ENCODE peak calls at places on chromosomes 6 and 20, in five cellular contexts. Y, Z, Q, M and E are unnamed samples.

GRCh38 chr6:30940361-30941001 is at the start of gene MUCL3:
- DNase-seq in Z (no peak), Q (peak; percentile 37), Y (no peak), M (no peak), E (peak; percentile 74)

GRCh38 chr6:74705451-74705850 is 500.4 kb downstream of the COL12A1 start:
- DNase-seq in M (no peak), Z (no peak), Y (no peak), Q (no peak), E (no peak)

GRCh38 chr6:137020771-137021170 is 24.0 kb downstream of the IL20RA start:
- DNase-seq in M (no peak), Y (no peak), Q (no peak), Z (no peak), E (no peak)

GRCh38 chr6:43009124-43009523 is 4.6 kb downstream of the MEA1 start:
- DNase-seq in Y (no peak), Q (no peak), M (peak; percentile 25), Z (peak; percentile 62), E (peak; percentile 42)

GRCh38 chr6:107666084-107666981 is 157.8 kb downstream of the SCML4 start:
- DNase-seq in Z (no peak), Y (no peak), M (peak; percentile 73), Q (no peak), E (no peak)

GRCh38 chr6:114783083-114783482 is 440.3 kb upstream of the HS3ST5 start:
- DNase-seq in Z (peak; percentile 52), M (no peak), Y (no peak), Q (no peak), E (no peak)

GRCh38 chr6:160931378-160932343 is 59.9 kb upstream of the MAP3K4 start:
- DNase-seq in Y (no peak), Z (peak; percentile 36), Q (no peak), M (no peak), E (no peak)

GRCh38 chr6:145887969-145888368 is 73.4 kb upstream of the FBXO30 start:
- DNase-seq in M (no peak), Z (peak; percentile 8), Q (no peak), Y (no peak), E (no peak)

GRCh38 chr20:48387675-48388074 is 440.1 kb downstream of the PREX1 start:
- DNase-seq in Q (no peak), Z (no peak), M (no peak), Y (no peak), E (no peak)

GRCh38 chr6:137926207-137926731 is 59.2 kb downstream of the TNFAIP3 start:
- DNase-seq in Z (peak; percentile 93), Q (no peak), Y (no peak), M (no peak), E (peak; percentile 43)

GRCh38 chr6:36095497-36096391 is 34.6 kb upstream of the MAPK13 start:
- DNase-seq in Q (peak; percentile 74), Y (no peak), Z (no peak), M (no peak), E (peak; percentile 98)

GRCh38 chr6:35503534-35503933 is 6.7 kb upstream of the TEAD3 start:
- DNase-seq in M (peak; percentile 36), Q (no peak), Z (no peak), Y (no peak), E (no peak)

GRCh38 chr6:68086199-68086598 is 548.9 kb upstream of the ADGRB3 start:
- DNase-seq in M (no peak), Z (no peak), Y (no peak), Q (no peak), E (no peak)

GRCh38 chr6:11584264-11584663 is 46.7 kb downstream of the TMEM170B start:
- DNase-seq in M (no peak), Q (no peak), Z (peak; percentile 68), Y (no peak), E (no peak)

GRCh38 chr6:152905551-152906299 is 77.1 kb downstream of the FBXO5 start:
- DNase-seq in Y (no peak), Q (no peak), M (no peak), Z (no peak), E (no peak)

GRCh38 chr20:3632311-3633004 is 30.7 kb downstream of the GFRA4 start:
- DNase-seq in Z (no peak), Y (no peak), Q (no peak), M (no peak), E (peak; percentile 24)

GRCh38 chr6:132961610-132962009 is 147.2 kb downstream of the RPS12 start:
- DNase-seq in Z (peak; percentile 41), Y (no peak), M (no peak), Q (no peak), E (no peak)

GRCh38 chr6:45532626-45533258 is 155.0 kb upstream of the SUPT3H start:
- DNase-seq in Z (no peak), M (peak; percentile 24), Y (no peak), Q (no peak), E (no peak)

GRCh38 chr6:130978660-130979396 is 84.2 kb downstream of the EPB41L2 start:
- DNase-seq in Z (no peak), M (no peak), Q (no peak), Y (no peak), E (no peak)

GRCh38 chr6:87945966-87946365 is 101.7 kb upstream of the SPACA1 start:
- DNase-seq in Z (no peak), Y (no peak), Q (no peak), M (no peak), E (no peak)

GRCh38 chr6:119384444-119384843 is 34.9 kb upstream of the MAN1A1 start:
- DNase-seq in Z (no peak), Y (no peak), M (no peak), Q (no peak), E (no peak)

GRCh38 chr20:34705008-34705382 is 851 bp downstream of the TP53INP2 start:
- DNase-seq in Z (no peak), M (no peak), Q (no peak), Y (no peak), E (no peak)

GRCh38 chr6:34496103-34496685 is 30.3 kb downstream of the PACSIN1 start:
- DNase-seq in M (no peak), Y (no peak), Q (no peak), Z (no peak), E (no peak)

GRCh38 chr6:35368038-35368887 is 25.9 kb downstream of the PPARD start:
- DNase-seq in Y (no peak), Q (no peak), M (no peak), Z (no peak), E (peak; percentile 31)

GRCh38 chr6:24930386-24930785 is 5.4 kb downstream of the RIPOR2 start:
- DNase-seq in Y (no peak), Z (no peak), M (peak; percentile 11), Q (no peak), E (no peak)

GRCh38 chr6:126195625-126196236 is 144.2 kb upstream of the CENPW start:
- DNase-seq in Q (no peak), M (no peak), Y (no peak), Z (peak; percentile 18), E (no peak)

GRCh38 chr6:42104095-42104806 is 38.2 kb downstream of the C6orf132 start:
- DNase-seq in M (no peak), Q (peak; percentile 70), Z (peak; percentile 88), Y (no peak), E (no peak)

GRCh38 chr6:168192901-168193815 is 114.1 kb upstream of the FRMD1 start:
- DNase-seq in Y (peak; percentile 96), M (no peak), Q (no peak), Z (no peak), E (no peak)

GRCh38 chr6:168192195-168192900 is 113.3 kb upstream of the FRMD1 start:
- DNase-seq in Q (no peak), Z (no peak), Y (no peak), M (peak; percentile 22), E (no peak)

GRCh38 chr6:168189679-168190405 is 110.8 kb upstream of the FRMD1 start:
- DNase-seq in Z (no peak), Q (no peak), Y (peak; percentile 77), M (no peak), E (no peak)

GRCh38 chr6:168188974-168189678 is 110.1 kb upstream of the FRMD1 start:
- DNase-seq in Y (peak; percentile 90), Q (no peak), Z (no peak), M (no peak), E (no peak)

GRCh38 chr6:168190646-168191443 is 111.8 kb upstream of the FRMD1 start:
- DNase-seq in Y (peak; percentile 72), Z (no peak), Q (no peak), M (no peak), E (no peak)
- H3K27me3 ChIP-seq in Y (no peaks in the 10 kb centered on the region), Z (no peaks in the 10 kb centered on the region), Q (no peaks in the 10 kb centered on the region), M (peaks cover 5% of the 10 kb centered on the region), E (no peaks in the 10 kb centered on the region)

GRCh38 chr20:24993337-24994185 is 1.0 kb upstream of the APMAP start:
- DNase-seq in Z (no peak), M (no peak), Q (no peak), Y (no peak), E (peak; percentile 54)

GRCh38 chr20:24992420-24993205 is at the start of gene APMAP:
- DNase-seq in M (peak; percentile 93), Y (peak; percentile 97), Z (peak; percentile 95), Q (peak; percentile 97), E (peak; percentile 95)

GRCh38 chr20:24990810-24991252 is 1.7 kb downstream of the APMAP start:
- DNase-seq in Y (no peak), Z (peak; percentile 59), M (no peak), Q (no peak), E (no peak)

GRCh38 chr20:24994186-24994465 is 1.6 kb upstream of the APMAP start:
- DNase-seq in Q (no peak), M (no peak), Z (no peak), Y (no peak), E (no peak)

GRCh38 chr20:24991897-24992419 is 593 bp downstream of the APMAP start:
- DNase-seq in Z (peak; percentile 30), Q (peak; percentile 51), Y (peak; percentile 84), M (peak; percentile 43), E (peak; percentile 38)
- H3K4me1 ChIP-seq in Z (no peaks in the 10 kb centered on the region), Q (peaks cover 21% of the 10 kb centered on the region), Y (peaks cover 40% of the 10 kb centered on the region), M (peaks cover 20% of the 10 kb centered on the region), E (peaks cover 11% of the 10 kb centered on the region)

DNA sequence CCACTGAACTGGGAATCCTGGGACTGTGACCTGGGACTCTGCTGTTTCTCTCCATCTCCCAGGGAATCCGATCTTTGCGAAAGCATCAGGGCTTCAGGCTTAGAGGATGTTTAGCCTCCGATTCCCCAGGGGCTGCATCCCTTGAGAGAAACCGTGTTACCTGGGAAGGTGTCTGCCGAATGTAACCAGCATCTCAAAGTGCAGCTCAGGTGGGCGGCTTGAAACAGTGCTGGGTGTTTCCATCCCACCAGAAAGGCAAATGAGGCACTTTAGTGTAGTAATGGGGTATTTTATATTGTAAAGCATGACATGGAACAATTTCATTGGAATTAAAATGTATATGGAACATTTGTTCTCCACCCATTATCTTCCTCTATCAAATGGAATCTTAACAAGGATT is 15.2 kb downstream of the CDH4 start:
- DNase-seq in Y (no peak), Q (no peak), Z (no peak), M (no peak), E (no peak)
- H3K27me3 ChIP-seq in Y (no peaks in the 10 kb centered on the region), Q (peaks cover 3% of the 10 kb centered on the region), Z (no peaks in the 10 kb centered on the region), M (peaks cover 23% of the 10 kb centered on the region), E (no peaks in the 10 kb centered on the region)

GRCh38 chr20:32674362-32674789 is 635 bp upstream of the C20orf203 start:
- DNase-seq in Q (peak; percentile 60), Y (no peak), Z (peak; percentile 61), M (peak; percentile 49), E (peak; percentile 54)

GRCh38 chr20:32675223-32675975 is 1.7 kb upstream of the C20orf203 start:
- DNase-seq in Z (no peak), Q (no peak), Y (no peak), M (no peak), E (no peak)

GRCh38 chr20:32670773-32671455 is 2.8 kb downstream of the C20orf203 start:
- DNase-seq in Z (no peak), Y (no peak), Q (no peak), M (no peak), E (no peak)

GRCh38 chr20:32672982-32673727 is 586 bp downstream of the C20orf203 start:
- DNase-seq in M (no peak), Q (peak; percentile 57), Y (no peak), Z (no peak), E (no peak)

GRCh38 chr20:32672315-32672981 is 1.3 kb downstream of the C20orf203 start:
- DNase-seq in Z (peak; percentile 53), Y (no peak), Q (no peak), M (no peak), E (no peak)
- H3K4me1 ChIP-seq in Z (no peaks in the 10 kb centered on the region), Y (no peaks in the 10 kb centered on the region), Q (no peaks in the 10 kb centered on the region), M (peaks cover 8% of the 10 kb centered on the region), E (no peaks in the 10 kb centered on the region)